ENCODE peak calls at places on chromosomes 4 and X, in four cellular contexts. R is PC-3, W is neural crest cell, A is heart left ventricle. X is an unnamed sample.

GRCh38 chrX:102498732-102499131 is 17.8 kb downstream of the TMSB15A start:
- DNase-seq in R (no peak), W (no peak), A (no peak), X (no peak)

GRCh38 chr4:179695175-179695574 is 2252.9 kb upstream of the AGA start:
- DNase-seq in A (no peak), R (peak), W (no peak), X (no peak)

GRCh38 chr4:39718366-39719323 is 20.7 kb downstream of the UBE2K start:
- DNase-seq in A (no peak), R (no peak), W (no peak), X (no peak)

GRCh38 chr4:2285665-2286381 is 23.9 kb upstream of the MXD4 start:
- DNase-seq in W (no peak), R (no peak), A (no peak), X (peak)

GRCh38 chr4:167838686-167839085 is 253.7 kb upstream of the ANXA10 start:
- DNase-seq in R (no peak), W (no peak), A (no peak), X (no peak)

GRCh38 chrX:137562096-137562495 is 3.8 kb upstream of the ZIC3 start:
- DNase-seq in R (no peak), W (no peak), A (no peak), X (no peak)

GRCh38 chrX:20254712-20255299 is 11.9 kb downstream of the RPS6KA3 start:
- DNase-seq in A (no peak), R (peak), W (no peak), X (no peak)

GRCh38 chrX:154123241-154124219 is 20.5 kb upstream of the OPN1LW start:
- DNase-seq in A (peak), W (no peak), R (peak), X (no peak)

GRCh38 chr4:127284236-127284635 is 348.5 kb upstream of the INTU start:
- DNase-seq in W (no peak), A (no peak), R (no peak), X (no peak)

GRCh38 chrX:113305496-113305895 is 464.9 kb upstream of the AMOT start:
- DNase-seq in A (no peak), R (peak), W (no peak), X (no peak)

GRCh38 chrX:49725401-49725800 is 29.6 kb upstream of the PAGE1 start:
- DNase-seq in W (no peak), R (no peak), A (no peak), X (no peak)

GRCh38 chrX:107602694-107603239 is 25.5 kb upstream of the PRPS1 start:
- DNase-seq in R (no peak), W (no peak), A (peak), X (no peak)

GRCh38 chr4:13511101-13511500 is 27.0 kb upstream of the RAB28 start:
- DNase-seq in A (no peak), W (no peak), R (peak), X (no peak)

GRCh38 chr4:169268951-169269781 is 1.6 kb downstream of the SH3RF1 start:
- DNase-seq in A (no peak), W (no peak), R (peak), X (no peak)

GRCh38 chr4:55865228-55865806 is 11.9 kb downstream of the EXOC1 start:
- DNase-seq in R (peak), W (no peak), A (no peak), X (no peak)

GRCh38 chr4:17552427-17552826 is 24.6 kb upstream of the LAP3 start:
- DNase-seq in R (no peak), W (no peak), A (no peak), X (no peak)

GRCh38 chr4:139368990-139369389 is 66.7 kb upstream of the NDUFC1 start:
- DNase-seq in R (no peak), A (no peak), W (no peak), X (no peak)

GRCh38 chr4:151599876-151600275 is 160.9 kb downstream of the GATB start:
- DNase-seq in A (no peak), R (no peak), W (no peak), X (no peak)

GRCh38 chrX:54825716-54826428 is 18.3 kb downstream of the MAGED2 start:
- DNase-seq in A (no peak), R (peak), W (no peak), X (no peak)

GRCh38 chrX:102765217-102765616 is 44.7 kb downstream of the GPRASP3 start:
- DNase-seq in W (no peak), R (peak), A (no peak), X (no peak)

GRCh38 chrX:154308108-154308946 is 12.7 kb downstream of the TKTL1 start:
- DNase-seq in A (peak), W (peak), R (peak), X (peak)

GRCh38 chr4:101730291-101731117 is 60.0 kb upstream of the BANK1 start:
- DNase-seq in W (peak), R (peak), A (peak), X (peak)

GRCh38 chr4:143700420-143701352 is at the start of gene FREM3:
- DNase-seq in W (peak), R (no peak), A (no peak), X (no peak)

GRCh38 chrX:119145241-119145653 is 17.6 kb upstream of the KIAA1210 start:
- DNase-seq in A (no peak), R (peak), W (peak), X (no peak)

GRCh38 chr4:81635747-81636146 is 164.0 kb upstream of the RASGEF1B start:
- DNase-seq in R (peak), A (peak), W (no peak), X (no peak)

GRCh38 chr4:95549246-95550138 is 719 bp upstream of the UNC5C start:
- DNase-seq in R (no peak), A (peak), W (peak), X (no peak)

GRCh38 chr4:93232883-93233282 is 595.7 kb upstream of the ATOH1 start:
- DNase-seq in W (no peak), R (no peak), A (no peak), X (no peak)

GRCh38 chr4:156113138-156113537 is 159.5 kb upstream of the CTSO start:
- DNase-seq in W (no peak), A (no peak), R (peak), X (no peak)

GRCh38 chr4:185774815-185775684 is 36.9 kb downstream of the SORBS2 start:
- DNase-seq in W (no peak), A (no peak), R (peak), X (no peak)

GRCh38 chr4:112910109-112910736 is 139.2 kb upstream of the ANK2 start:
- DNase-seq in A (no peak), R (peak), W (no peak), X (no peak)

GRCh38 chrX:111886678-111887077 is 10.7 kb downstream of the TRPC5OS start:
- DNase-seq in W (no peak), A (peak), R (no peak), X (no peak)

DNA sequence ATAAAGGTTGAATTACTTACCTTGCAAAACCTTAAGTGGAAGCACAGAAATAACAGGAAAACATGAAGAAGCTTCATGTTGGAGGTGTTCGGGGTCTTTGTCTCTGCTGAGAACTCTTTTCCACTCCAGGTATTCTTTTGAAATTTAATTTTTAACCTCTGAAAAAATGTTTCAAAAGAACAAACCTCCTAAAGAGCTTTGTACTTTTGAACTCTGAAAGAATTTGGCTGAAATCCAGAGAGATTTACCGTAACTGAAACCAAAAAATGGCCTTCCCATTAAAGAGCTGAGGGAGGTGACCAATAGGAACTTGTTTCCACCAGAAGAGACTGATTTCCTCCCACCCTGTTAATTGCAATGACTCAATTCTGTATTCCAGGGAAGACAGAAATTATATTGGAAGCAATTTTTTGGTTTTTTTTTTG is at the start of gene CFI:
- DNase-seq in W (no peak), R (no peak), A (no peak), X (no peak)
- TF ChIP-seq CTCF in W (no peak), R (no peak), A (no peak), X (no peak)

GRCh38 chrX:136166221-136166855 is 19.0 kb downstream of the FHL1 start:
- DNase-seq in W (no peak), A (no peak), R (peak), X (no peak)

GRCh38 chrX:136168929-136169735 is 21.8 kb downstream of the FHL1 start:
- DNase-seq in A (peak), R (peak), W (peak), X (no peak)

GRCh38 chrX:136171420-136171819 is 24.1 kb downstream of the FHL1 start:
- DNase-seq in A (no peak), R (no peak), W (no peak), X (no peak)

GRCh38 chrX:136170109-136170800 is 22.9 kb downstream of the FHL1 start:
- DNase-seq in R (no peak), W (no peak), A (peak), X (no peak)
- TF ChIP-seq CTCF in R (no peak), W (no peak), A (peak), X (no peak)

GRCh38 chrX:18981124-18981807 is 2.6 kb downstream of the PHKA2 start:
- DNase-seq in A (no peak), R (peak), W (no peak), X (no peak)

GRCh38 chrX:18983711-18984380 is at the start of gene PHKA2:
- DNase-seq in W (peak), A (peak), R (peak), X (no peak)

GRCh38 chrX:18985186-18985435 is 1.2 kb upstream of the PHKA2 start:
- DNase-seq in R (no peak), A (no peak), W (no peak), X (no peak)

GRCh38 chrX:18984381-18985185 is 669 bp upstream of the PHKA2 start:
- DNase-seq in R (peak), W (peak), A (peak), X (peak)
- TF ChIP-seq CTCF in R (no peak), W (peak), A (peak), X (no peak)

DNA sequence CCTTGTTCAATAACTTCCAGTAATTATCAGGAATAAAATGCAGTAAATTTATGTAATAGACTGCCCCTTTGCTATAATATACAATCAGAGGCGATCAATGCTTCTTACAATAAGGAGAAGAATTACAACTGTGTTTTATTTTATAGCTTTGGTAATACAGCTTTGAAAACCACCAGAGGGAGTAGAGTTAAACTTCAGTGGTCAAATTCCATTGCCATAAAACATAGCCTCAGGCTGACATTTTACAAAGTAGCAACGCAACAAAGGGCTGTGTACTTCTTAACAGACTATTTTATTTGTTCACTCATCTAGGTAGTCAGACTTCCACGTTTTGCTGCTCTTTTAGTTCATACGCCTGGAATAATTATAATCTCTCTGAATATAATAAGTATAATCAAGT is 58.5 kb downstream of the TEX13C start:
- DNase-seq in A (no peak), W (no peak), R (peak), X (no peak)
- TF ChIP-seq CTCF in A (no peak), W (peak), R (peak), X (no peak)

GRCh38 chrX:72382199-72382590 is 76.5 kb upstream of the CITED1 start:
- DNase-seq in W (no peak), R (no peak), A (peak), X (no peak)
- TF ChIP-seq CTCF in W (no peak), R (no peak), A (no peak), X (no peak)

DNA sequence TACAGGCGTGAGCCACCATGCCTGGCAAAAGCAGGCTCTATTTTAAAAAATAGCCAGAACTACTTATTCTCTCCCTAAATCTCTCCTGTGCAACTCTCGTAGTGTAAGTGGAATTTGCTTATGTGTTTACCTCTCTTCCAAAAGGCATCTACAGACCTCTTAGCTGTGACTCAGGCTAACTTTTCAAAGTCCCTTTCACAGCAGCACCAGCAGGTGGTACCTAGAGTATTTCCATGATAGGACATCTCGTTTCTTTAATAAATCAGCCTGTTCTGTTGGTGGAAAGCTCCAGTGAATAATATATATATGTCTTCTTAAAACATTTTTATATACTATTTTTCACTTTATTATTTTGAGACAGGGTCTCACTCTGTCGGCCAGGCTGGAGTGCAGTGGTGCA is 89.0 kb downstream of the NSUN7 start:
- DNase-seq in A (no peak), R (peak), W (no peak), X (no peak)
- TF ChIP-seq CTCF in A (no peak), R (peak), W (peak), X (no peak)

GRCh38 chr4:148852092-148852699 is 410.0 kb upstream of the NR3C2 start:
- DNase-seq in R (peak), W (no peak), A (no peak), X (no peak)
- TF ChIP-seq CTCF in R (peak), W (no peak), A (peak), X (no peak)

GRCh38 chr4:40845136-40845910 is 95.6 kb downstream of the NSUN7 start:
- DNase-seq in A (no peak), R (no peak), W (no peak), X (no peak)

GRCh38 chr4:40842725-40843401 is 93.1 kb downstream of the NSUN7 start:
- DNase-seq in R (no peak), A (no peak), W (no peak), X (no peak)

GRCh38 chr4:40844261-40844660 is 94.5 kb downstream of the NSUN7 start:
- DNase-seq in A (no peak), R (no peak), W (no peak), X (no peak)

GRCh38 chr4:40842318-40842717 is 92.6 kb downstream of the NSUN7 start:
- DNase-seq in R (no peak), A (peak), W (no peak), X (no peak)

DNA sequence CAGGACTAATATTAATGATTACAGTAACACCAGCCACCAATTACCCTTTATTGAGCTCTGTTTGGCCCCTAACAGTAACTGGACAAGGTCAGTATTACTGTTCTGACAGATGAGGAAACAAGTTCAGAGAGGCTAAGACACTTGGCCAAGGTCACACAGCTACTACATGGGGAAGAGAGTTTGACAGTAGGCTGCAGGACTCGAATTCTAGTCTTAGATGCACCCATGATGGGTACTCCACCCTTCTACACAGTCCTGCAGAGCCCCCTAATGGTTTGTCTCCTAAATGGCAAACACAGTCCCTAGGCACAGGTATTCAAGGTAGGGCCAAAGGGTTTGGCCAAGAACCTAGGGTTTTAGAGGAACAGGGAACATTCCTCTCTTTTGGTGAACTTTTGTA is 93.9 kb downstream of the NSUN7 start:
- DNase-seq in A (no peak), W (no peak), R (no peak), X (no peak)
- TF ChIP-seq CTCF in A (no peak), W (no peak), R (no peak), X (no peak)